ENCODE peak calls at places on chromosomes 7 and 10, in five cellular contexts. C is fibroblast of mammary gland; L is M059J; N is stimulated activated CD4-positive, alpha-beta T cell treated with anti-CD3 and anti-CD28 coated beads, TNF-alpha, amount 100 ng/mL, for 24 hours; I is LoVo. X is an unnamed sample.

GRCh38 chr10:93859049-93859655 is 34.6 kb upstream of the SLC35G1 start:
- DNase-seq in N (no peak), C (peak; percentile 25), I (peak; percentile 32), L (no peak), X (peak; percentile 14)

GRCh38 chr10:77247076-77247561 is 390.5 kb downstream of the KCNMA1 start:
- DNase-seq in L (no peak), C (peak; percentile 67), N (no peak), I (no peak), X (no peak)

GRCh38 chr7:35975851-35976454 is 175.1 kb downstream of the SEPTIN7 start:
- DNase-seq in I (peak; percentile 85), C (peak; percentile 79), L (peak; percentile 73), N (peak; percentile 45), X (peak; percentile 74)

GRCh38 chr7:131325179-131325840 is 2.4 kb upstream of the MKLN1 start:
- DNase-seq in N (no peak), C (peak; percentile 46), L (peak; percentile 56), I (no peak), X (peak; percentile 36)

GRCh38 chr10:69797959-69798358 is 3.7 kb upstream of the COL13A1 start:
- DNase-seq in C (no peak), I (no peak), L (peak; percentile 86), N (no peak), X (peak; percentile 47)

GRCh38 chr10:69684020-69684980 is 54.3 kb downstream of the FAM241B start:
- DNase-seq in C (peak; percentile 25), L (peak; percentile 61), I (peak; percentile 71), N (no peak), X (peak; percentile 41)

GRCh38 chr10:70364772-70365091 is 17.7 kb downstream of the LRRC20 start:
- DNase-seq in N (no peak), L (no peak), I (no peak), C (no peak), X (no peak)

GRCh38 chr10:83458611-83459010 is 680.7 kb upstream of the GHITM start:
- DNase-seq in C (no peak), I (no peak), N (no peak), L (no peak), X (no peak)

GRCh38 chr10:1643911-1644810 is 93.2 kb downstream of the ADARB2 start:
- DNase-seq in I (no peak), N (no peak), C (no peak), L (no peak), X (no peak)

GRCh38 chr10:24180891-24181290 is 28.0 kb upstream of the KIAA1217 start:
- DNase-seq in L (no peak), C (no peak), N (no peak), I (no peak), X (no peak)

GRCh38 chr10:48494073-48494472 is 110.8 kb downstream of the ARHGAP22 start:
- DNase-seq in N (no peak), I (no peak), L (peak; percentile 28), C (no peak), X (no peak)

GRCh38 chr10:53430127-53430891 is 657.7 kb upstream of the MBL2 start:
- DNase-seq in I (no peak), N (no peak), C (no peak), L (no peak), X (no peak)

GRCh38 chr7:134865001-134865845 is 85.8 kb downstream of the CALD1 start:
- DNase-seq in C (peak; percentile 78), L (no peak), I (no peak), N (peak; percentile 10), X (peak; percentile 56)

GRCh38 chr10:102632394-102633062 is 11.8 kb upstream of the TRIM8 start:
- DNase-seq in N (no peak), I (no peak), C (peak; percentile 15), L (peak; percentile 39), X (peak; percentile 63)